ENCODE peak calls at places on chromosomes 6 and 20, in six cellular contexts. One of them, this sample, is unnamed.

GRCh38 chr20:23419995-23420901 is 1.0 kb downstream of the NAPB start:
- DNase-seq in mesenchymal stem cell: peak
- DNase-seq in H1: no peak
- DNase-seq in neuronal stem cell: peak
- DNase-seq in H9: no peak
- DNase-seq in IMR-90: peak
- DNase-seq in this sample: peak

GRCh38 chr20:43936805-43937204 is 22.2 kb downstream of the TOX2 start:
- DNase-seq in IMR-90: no peak
- DNase-seq in neuronal stem cell: no peak
- DNase-seq in H9: no peak
- DNase-seq in H1: no peak
- DNase-seq in mesenchymal stem cell: no peak
- DNase-seq in this sample: no peak

GRCh38 chr20:53961527-53961926 is 108.9 kb downstream of the BCAS1 start:
- DNase-seq in neuronal stem cell: no peak
- DNase-seq in H1: no peak
- DNase-seq in H9: no peak
- DNase-seq in IMR-90: no peak
- DNase-seq in mesenchymal stem cell: no peak
- DNase-seq in this sample: peak

GRCh38 chr6:132749111-132749510 is 8.6 kb downstream of the VNN2 start:
- DNase-seq in IMR-90: peak
- DNase-seq in neuronal stem cell: no peak
- DNase-seq in mesenchymal stem cell: peak
- DNase-seq in H9: no peak
- DNase-seq in H1: no peak
- DNase-seq in this sample: no peak

GRCh38 chr6:67854098-67854497 is 781.0 kb upstream of the ADGRB3 start:
- DNase-seq in IMR-90: no peak
- DNase-seq in H1: no peak
- DNase-seq in neuronal stem cell: no peak
- DNase-seq in mesenchymal stem cell: peak
- DNase-seq in H9: no peak
- DNase-seq in this sample: no peak

GRCh38 chr6:129491436-129491835 is 218.5 kb downstream of the ARHGAP18 start:
- DNase-seq in H1: no peak
- DNase-seq in IMR-90: peak
- DNase-seq in mesenchymal stem cell: no peak
- DNase-seq in neuronal stem cell: no peak
- DNase-seq in H9: no peak
- DNase-seq in this sample: no peak

GRCh38 chr6:84728602-84729001 is 35.8 kb downstream of the TBX18 start:
- DNase-seq in neuronal stem cell: peak
- DNase-seq in mesenchymal stem cell: peak
- DNase-seq in IMR-90: peak
- DNase-seq in H9: no peak
- DNase-seq in H1: no peak
- DNase-seq in this sample: no peak

GRCh38 chr6:170199716-170200115 is 91.2 kb downstream of the DLL1 start:
- DNase-seq in mesenchymal stem cell: no peak
- DNase-seq in IMR-90: no peak
- DNase-seq in H1: peak
- DNase-seq in H9: no peak
- DNase-seq in neuronal stem cell: no peak
- DNase-seq in this sample: no peak

DNA sequence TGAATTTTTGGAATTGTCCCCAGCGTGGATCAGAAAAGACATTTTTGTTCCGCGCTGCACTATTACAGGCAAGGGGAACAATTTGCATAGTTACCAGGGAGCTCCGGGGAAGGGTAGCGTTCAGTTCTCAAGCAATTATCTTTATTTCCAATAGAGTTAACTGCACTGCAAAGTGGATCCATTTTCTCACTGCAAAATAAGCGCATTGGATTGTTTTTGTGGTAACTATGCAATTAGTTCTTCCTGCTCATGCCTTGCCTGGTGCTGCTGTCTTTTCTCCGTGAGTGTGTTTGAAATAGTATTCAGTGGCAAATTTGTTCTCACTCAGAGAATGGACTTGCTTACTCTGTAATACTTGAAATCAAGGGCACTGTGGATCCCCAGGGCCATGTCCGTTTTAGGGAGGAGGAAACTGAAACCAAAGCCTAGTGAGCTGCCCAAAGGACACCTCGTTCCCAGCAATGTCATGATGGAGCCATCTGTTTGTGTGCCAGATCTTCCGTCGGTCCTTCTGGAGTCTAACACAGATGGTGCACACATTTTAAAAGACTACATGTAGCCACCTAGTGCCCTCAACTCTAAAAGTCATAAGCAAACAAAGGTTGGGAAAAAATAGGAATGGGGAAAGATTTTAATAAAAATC is 7.4 kb upstream of the PCK1 start:
- DNase-seq in neuronal stem cell: no peak
- DNase-seq in IMR-90: no peak
- DNase-seq in H1: no peak
- DNase-seq in mesenchymal stem cell: no peak
- DNase-seq in H9: no peak
- DNase-seq in this sample: no peak
- H3K4me2 ChIP-seq in neuronal stem cell: no peak
- H3K4me2 ChIP-seq in IMR-90: no peak
- H3K4me2 ChIP-seq in H1: no peak
- H3K4me2 ChIP-seq in mesenchymal stem cell: no peak
- H3K4me2 ChIP-seq in H9: no peak
- H3K4me2 ChIP-seq in this sample: no peak

DNA sequence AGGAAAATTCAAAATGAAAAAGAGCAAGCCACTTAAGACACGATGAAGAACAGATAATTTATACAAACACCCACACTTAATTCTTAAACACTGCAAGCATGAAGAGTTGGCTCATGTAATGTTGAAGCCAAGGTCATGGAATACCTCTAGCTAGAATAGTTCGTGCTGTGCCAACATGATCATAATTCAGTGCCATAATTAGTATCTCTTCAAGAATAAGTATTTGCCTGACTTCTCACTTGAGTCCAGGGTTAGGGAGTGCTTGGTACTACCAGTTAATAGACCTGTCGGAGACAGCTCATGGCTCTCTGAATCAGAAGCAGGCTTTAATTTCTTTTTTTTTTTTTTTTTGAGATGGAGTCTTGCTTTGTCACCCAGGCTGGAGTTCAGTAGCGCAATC is 206.3 kb downstream of the UNC5CL start:
- DNase-seq in mesenchymal stem cell: no peak
- DNase-seq in H9: no peak
- DNase-seq in neuronal stem cell: no peak
- DNase-seq in H1: no peak
- DNase-seq in IMR-90: no peak
- DNase-seq in this sample: no peak
- H3K14ac ChIP-seq in mesenchymal stem cell: no peak
- H3K14ac ChIP-seq in H9: no peak
- H3K14ac ChIP-seq in neuronal stem cell: no peak
- H3K14ac ChIP-seq in H1: no peak
- H3K14ac ChIP-seq in IMR-90: no peak
- H3K14ac ChIP-seq in this sample: no peak

GRCh38 chr6:139855741-139856206 is 481.3 kb upstream of the CITED2 start:
- DNase-seq in H9: no peak
- DNase-seq in mesenchymal stem cell: peak
- DNase-seq in neuronal stem cell: no peak
- DNase-seq in H1: no peak
- DNase-seq in IMR-90: peak
- DNase-seq in this sample: no peak
- H3K4me2 ChIP-seq in H9: no peak
- H3K4me2 ChIP-seq in mesenchymal stem cell: no peak
- H3K4me2 ChIP-seq in neuronal stem cell: no peak
- H3K4me2 ChIP-seq in H1: no peak
- H3K4me2 ChIP-seq in IMR-90: peak
- H3K4me2 ChIP-seq in this sample: no peak

DNA sequence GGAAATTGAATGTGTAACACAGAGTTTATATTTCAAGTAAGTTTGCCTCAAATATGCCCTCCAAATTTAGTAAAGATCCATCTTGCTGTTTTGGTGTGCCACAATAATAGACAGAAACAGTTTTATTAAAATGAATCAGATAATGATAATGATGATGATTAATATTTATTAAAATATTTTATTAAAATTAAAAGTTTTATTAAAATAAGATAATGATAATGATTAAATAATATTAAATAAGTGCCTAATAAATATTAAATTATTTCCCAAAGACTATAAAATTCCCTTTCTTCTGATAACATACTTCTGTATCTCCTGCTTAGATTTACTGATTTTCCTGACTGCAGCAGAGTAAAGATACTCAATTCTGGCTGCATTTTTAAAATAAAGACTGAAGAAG is 134.5 kb downstream of the PRDM13 start:
- DNase-seq in IMR-90: no peak
- DNase-seq in mesenchymal stem cell: no peak
- DNase-seq in H9: no peak
- DNase-seq in neuronal stem cell: no peak
- DNase-seq in H1: no peak
- DNase-seq in this sample: no peak
- H3K14ac ChIP-seq in IMR-90: no peak
- H3K14ac ChIP-seq in mesenchymal stem cell: no peak
- H3K14ac ChIP-seq in H9: no peak
- H3K14ac ChIP-seq in neuronal stem cell: no peak
- H3K14ac ChIP-seq in H1: no peak
- H3K14ac ChIP-seq in this sample: no peak

DNA sequence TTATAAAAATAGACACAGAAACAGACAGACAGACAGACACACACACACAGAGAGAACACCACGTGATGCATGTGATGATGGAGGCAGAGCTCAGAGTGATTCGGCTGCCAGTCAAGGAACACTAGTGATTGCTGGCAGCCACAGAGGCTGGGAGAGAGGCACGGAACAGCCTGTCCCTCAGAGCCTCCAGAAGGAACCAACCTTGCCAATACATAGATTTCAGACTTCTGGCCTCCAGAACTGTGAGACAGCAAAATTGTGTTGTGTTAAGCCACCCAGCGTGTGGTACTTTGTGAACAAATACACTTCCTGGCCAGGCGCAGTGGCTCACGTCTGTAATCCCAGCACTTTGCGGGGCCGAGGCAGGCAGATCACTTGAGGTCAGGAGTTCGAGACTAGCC is 9.5 kb upstream of the PARD6B start:
- DNase-seq in H9: no peak
- DNase-seq in mesenchymal stem cell: no peak
- DNase-seq in H1: no peak
- DNase-seq in neuronal stem cell: no peak
- DNase-seq in IMR-90: no peak
- DNase-seq in this sample: no peak
- H3K4me2 ChIP-seq in H9: no peak
- H3K4me2 ChIP-seq in mesenchymal stem cell: no peak
- H3K4me2 ChIP-seq in H1: no peak
- H3K4me2 ChIP-seq in neuronal stem cell: no peak
- H3K4me2 ChIP-seq in IMR-90: no peak
- H3K4me2 ChIP-seq in this sample: no peak

DNA sequence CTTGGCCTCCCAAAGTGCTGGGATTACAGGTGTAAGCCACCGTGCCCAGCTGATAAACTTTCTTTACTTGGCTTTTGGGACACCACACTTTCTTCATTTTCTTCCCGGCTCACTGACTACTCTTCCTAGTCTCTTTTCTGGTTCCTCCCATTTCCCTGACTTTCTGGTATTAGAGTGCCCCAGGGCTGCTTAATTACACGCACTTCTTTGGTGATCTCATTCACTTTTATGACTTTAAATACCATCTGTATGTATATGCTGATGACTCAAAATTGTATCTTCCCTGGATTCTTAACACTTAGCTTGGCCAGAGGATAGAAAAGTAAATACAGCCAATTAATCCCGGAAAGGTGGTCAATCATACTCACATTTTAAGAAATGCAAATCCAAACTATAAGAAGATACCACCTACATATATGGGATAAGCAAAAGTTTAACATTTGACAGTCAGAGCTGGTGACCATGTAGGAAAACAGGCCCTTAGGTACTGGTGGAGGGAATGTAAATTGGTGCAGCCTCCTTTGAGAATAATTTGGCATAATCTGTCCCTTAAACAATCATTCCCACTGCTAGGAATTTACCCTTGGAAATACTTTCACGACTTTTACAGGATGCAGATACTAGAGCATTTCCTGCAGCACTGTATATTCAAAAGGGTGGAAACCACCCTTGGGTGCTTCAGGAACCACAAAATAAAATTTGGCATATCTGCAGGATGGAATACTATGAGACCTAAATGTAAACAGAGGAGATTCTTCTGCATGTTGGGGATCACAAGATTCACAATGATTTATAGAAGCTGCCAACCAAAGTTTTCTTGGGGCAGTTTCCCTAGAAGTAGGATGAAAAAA is 9.4 kb upstream of the NANP start:
- DNase-seq in H9: no peak
- DNase-seq in mesenchymal stem cell: peak
- DNase-seq in neuronal stem cell: no peak
- DNase-seq in H1: no peak
- DNase-seq in IMR-90: peak
- DNase-seq in this sample: no peak
- H3K14ac ChIP-seq in H9: no peak
- H3K14ac ChIP-seq in mesenchymal stem cell: no peak
- H3K14ac ChIP-seq in neuronal stem cell: no peak
- H3K14ac ChIP-seq in H1: no peak
- H3K14ac ChIP-seq in IMR-90: no peak
- H3K14ac ChIP-seq in this sample: no peak

This sample was measured in trophoblast cell.